ENCODE peak calls at places on chromosomes 2 and 18, in five cellular contexts. G is GM13976, H is right lobe of liver, Q is omental fat pad, Y is HFF-Myc. T is an unnamed sample.

GRCh38 chr2:130185896-130186295 is 3.8 kb downstream of the MZT2B start:
- DNase-seq in Y (no peak), H (no peak), G (no peak), Q (no peak), T (no peak)

GRCh38 chr2:73202156-73203054 is at the start of gene NOTO:
- DNase-seq in Y (no peak), G (no peak), Q (no peak), H (no peak), T (peak; percentile 54)

GRCh38 chr2:80437959-80438358 is 133.4 kb upstream of the LRRTM1 start:
- DNase-seq in G (no peak), Y (no peak), H (no peak), Q (no peak), T (no peak)

GRCh38 chr18:20971886-20972267 is 139.7 kb downstream of the ROCK1 start:
- DNase-seq in Q (no peak), G (peak; percentile 16), H (no peak), Y (peak; percentile 12), T (no peak)

GRCh38 chr2:155377178-155377780 is 678.8 kb downstream of the KCNJ3 start:
- DNase-seq in Y (no peak), Q (no peak), H (no peak), G (no peak), T (no peak)

GRCh38 chr2:3864943-3865664 is 161.7 kb downstream of the DCDC2C start:
- DNase-seq in Y (no peak), G (no peak), H (no peak), Q (no peak), T (no peak)

GRCh38 chr2:232129483-232129882 is 168.0 kb downstream of the DIS3L2 start:
- DNase-seq in H (no peak), Q (no peak), Y (no peak), G (no peak), T (no peak)

GRCh38 chr18:21115519-21116411 is 4.2 kb upstream of the ROCK1 start:
- DNase-seq in H (no peak), Q (no peak), Y (peak; percentile 44), G (no peak), T (no peak)

GRCh38 chr18:74949611-74950010 is 259.3 kb downstream of the PTGR3 start:
- DNase-seq in Q (no peak), Y (no peak), G (no peak), H (no peak), T (no peak)

GRCh38 chr2:85706604-85707296 is 12.6 kb downstream of the GNLY start:
- DNase-seq in H (no peak), Y (no peak), Q (no peak), G (no peak), T (no peak)

GRCh38 chr2:240632291-240632670 is 7.0 kb downstream of the GPR35 start:
- DNase-seq in Q (no peak), G (no peak), H (no peak), Y (no peak), T (no peak)

GRCh38 chr18:69817335-69817935 is 130.2 kb downstream of the CD226 start:
- DNase-seq in H (no peak), G (no peak), Q (no peak), Y (peak; percentile 29), T (no peak)

GRCh38 chr2:235594041-235594440 is 100.2 kb downstream of the AGAP1 start:
- DNase-seq in H (no peak), G (peak; percentile 69), Y (peak; percentile 59), Q (no peak), T (no peak)

GRCh38 chr2:58045580-58046334 is 849 bp upstream of the VRK2 start:
- DNase-seq in Q (no peak), G (no peak), H (peak; percentile 11), Y (no peak), T (peak; percentile 17)

GRCh38 chr18:48826806-48827205 is 124.0 kb downstream of the SMAD7 start:
- DNase-seq in Y (no peak), Q (peak; percentile 19), H (no peak), G (no peak), T (no peak)

GRCh38 chr2:201130524-201131186 is 14.7 kb downstream of the CFLAR start:
- DNase-seq in Q (no peak), H (no peak), G (no peak), Y (no peak), T (no peak)

GRCh38 chr18:48813833-48814489 is 136.8 kb downstream of the SMAD7 start:
- DNase-seq in Y (no peak), G (no peak), Q (peak; percentile 17), H (no peak), T (peak; percentile 12)

GRCh38 chr2:237585590-237586221 is 4.8 kb downstream of the RAB17 start:
- DNase-seq in G (no peak), Q (no peak), Y (no peak), H (peak; percentile 61), T (no peak)

GRCh38 chr2:167825664-167826063 is 421.7 kb downstream of the STK39 start:
- DNase-seq in Y (no peak), H (no peak), G (no peak), Q (no peak), T (no peak)

GRCh38 chr2:112137516-112138142 is 556 bp upstream of the FBLN7 start:
- DNase-seq in H (no peak), Q (no peak), G (peak; percentile 38), Y (no peak), T (no peak)

GRCh38 chr18:76274470-76275289 is 220.4 kb downstream of the ZNF516 start:
- DNase-seq in Y (no peak), G (no peak), Q (no peak), H (no peak), T (peak; percentile 67)

GRCh38 chr2:237471457-237472186 is 15.4 kb upstream of the MLPH start:
- DNase-seq in G (peak; percentile 53), H (peak; percentile 39), Q (no peak), Y (no peak), T (peak; percentile 68)

GRCh38 chr2:164967781-164968228 is 12.5 kb upstream of the SLC38A11 start:
- DNase-seq in Y (peak; percentile 86), H (no peak), G (no peak), Q (no peak), T (no peak)

GRCh38 chr18:30160124-30160523 is 882.4 kb downstream of the DSC3 start:
- DNase-seq in Y (no peak), Q (no peak), G (no peak), H (no peak), T (no peak)

GRCh38 chr2:12455626-12456025 is 261.1 kb upstream of the TRIB2 start:
- DNase-seq in Q (no peak), Y (no peak), H (no peak), G (no peak), T (no peak)

GRCh38 chr18:42030586-42031182 is 75.7 kb downstream of the PIK3C3 start:
- DNase-seq in G (peak; percentile 17), Y (peak; percentile 2), H (no peak), Q (no peak), T (peak; percentile 21)

GRCh38 chr2:36358317-36358659 is 2.7 kb downstream of the CRIM1 start:
- DNase-seq in H (no peak), G (no peak), Q (no peak), Y (no peak), T (no peak)

GRCh38 chr18:13527730-13528129 is 198.6 kb downstream of the FAM210A start:
- DNase-seq in H (no peak), Q (no peak), Y (no peak), G (no peak), T (no peak)

GRCh38 chr2:170341684-170342631 is 164.0 kb downstream of the MYO3B start:
- DNase-seq in Y (no peak), G (no peak), Q (no peak), H (no peak), T (no peak)

GRCh38 chr18:56035546-56035945 is 447.6 kb upstream of the TCF4 start:
- DNase-seq in Q (no peak), Y (no peak), G (no peak), H (no peak), T (no peak)
- TF ChIP-seq CTCF in Q (no peak), Y (no peak), G (no peak), H (no peak), T (no peak)

GRCh38 chr2:42241517-42241916 is 72.4 kb downstream of the EML4 start:
- DNase-seq in Y (no peak), Q (no peak), G (no peak), H (no peak), T (no peak)

GRCh38 chr2:42239289-42239661 is 70.1 kb downstream of the EML4 start:
- DNase-seq in G (no peak), Y (no peak), H (no peak), Q (no peak), T (no peak)

GRCh38 chr2:42236911-42237310 is 67.8 kb downstream of the EML4 start:
- DNase-seq in Q (no peak), H (no peak), Y (no peak), G (no peak), T (no peak)

GRCh38 chr2:42239811-42240210 is 70.7 kb downstream of the EML4 start:
- DNase-seq in H (no peak), Y (no peak), Q (no peak), G (no peak), T (no peak)

DNA sequence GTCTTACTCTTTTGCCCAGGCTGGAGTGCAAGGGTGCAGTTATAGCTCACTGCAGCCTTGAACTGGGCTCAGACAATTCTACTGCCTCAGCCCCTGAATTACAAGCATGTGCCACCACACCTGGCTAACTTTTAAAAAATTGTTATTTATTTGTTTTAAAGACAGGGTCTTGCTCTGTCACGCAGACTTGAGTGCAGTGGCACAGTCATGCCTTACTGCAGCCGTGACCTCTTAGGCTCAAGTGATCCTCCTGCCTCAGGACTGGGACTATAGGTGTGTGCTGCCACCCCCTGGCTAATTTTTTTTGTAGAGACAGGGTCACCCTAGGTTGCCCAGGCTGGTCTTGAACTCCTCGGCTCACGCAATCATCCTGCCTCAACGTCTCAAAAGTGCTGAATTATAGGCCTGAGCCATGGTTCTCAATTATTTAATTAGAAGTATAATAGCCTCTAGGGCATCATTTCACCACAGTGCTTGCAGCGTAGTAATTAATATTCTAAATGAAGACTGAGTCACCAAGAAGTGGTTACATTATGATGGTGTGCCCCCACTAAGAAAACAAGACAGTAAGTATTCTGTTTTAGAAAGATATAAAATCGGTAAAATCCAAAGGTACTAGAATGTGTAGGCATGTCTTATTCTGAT is 69.6 kb downstream of the EML4 start:
- DNase-seq in Y (no peak), H (peak; percentile 34), Q (no peak), G (no peak), T (peak; percentile 33)
- TF ChIP-seq CTCF in Y (no peak), H (peak; percentile 35), Q (no peak), G (peak; percentile 29), T (no peak)

GRCh38 chr2:21415234-21415633 is 291.5 kb downstream of the TDRD15 start:
- DNase-seq in Q (no peak), Y (no peak), H (no peak), G (no peak), T (no peak)
- TF ChIP-seq CTCF in Q (no peak), Y (no peak), H (peak; percentile 20), G (no peak), T (no peak)

DNA sequence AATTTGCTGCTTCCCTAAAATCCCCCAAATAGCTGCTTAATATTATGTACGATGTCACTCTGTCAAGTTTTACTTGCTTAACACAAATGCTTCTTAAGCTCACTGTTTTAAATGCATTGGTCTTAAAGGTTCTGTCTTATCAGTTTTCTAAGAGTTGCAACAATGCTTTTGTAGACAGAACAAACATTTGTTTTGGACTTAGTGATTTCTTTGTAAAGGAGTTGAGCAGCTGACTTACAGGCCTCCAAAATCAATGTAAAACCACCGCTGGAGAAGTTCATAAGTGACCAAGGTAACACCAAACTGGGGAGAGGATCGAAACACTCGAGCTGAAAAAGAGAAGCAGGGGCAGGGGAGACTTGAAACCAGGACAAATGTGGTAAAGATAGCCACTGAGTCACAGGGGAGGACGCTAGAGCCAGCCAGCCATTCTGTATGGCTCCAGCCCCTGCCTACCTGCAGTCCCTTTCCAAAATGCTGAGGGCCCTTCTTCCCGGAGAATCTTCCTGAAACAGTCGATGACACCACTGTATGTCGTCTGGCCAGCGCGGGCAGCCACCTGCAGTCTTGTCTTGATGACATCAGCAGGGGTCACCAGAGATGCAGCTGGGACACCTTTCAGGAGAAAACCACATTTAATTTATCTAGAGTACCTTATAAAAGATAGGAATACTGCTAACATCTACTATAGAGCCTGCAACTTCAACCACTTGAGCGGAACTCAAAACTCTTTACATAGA is 100.2 kb downstream of the DYNC1I2 start:
- DNase-seq in Q (no peak), H (no peak), G (no peak), Y (no peak), T (no peak)
- TF ChIP-seq CTCF in Q (no peak), H (no peak), G (no peak), Y (no peak), T (no peak)